ENCODE peak calls at places on chromosomes 16 and 17, in seven cellular contexts. One of them, this sample, is unnamed.

GRCh38 chr17:75738218-75738802 is 17.1 kb downstream of the ITGB4 start:
- DNase-seq in foreskin fibroblast: peak; percentile 28
- DNase-seq in midbrain: peak; percentile 22
- DNase-seq in cardiac fibroblast: peak; percentile 59
- DNase-seq in ovary: no peak
- DNase-seq in fibroblast of mammary gland: peak; percentile 37
- DNase-seq in stimulated activated CD8-positive, alpha-beta memory T cell treated with anti-CD3 and anti-CD28 coated beads, Interleukin-4, amount 100 ng/mL, for 4 hours: no peak
- DNase-seq in this sample: peak; percentile 59

GRCh38 chr17:18262111-18262510 is 1.6 kb downstream of the MIEF2 start:
- DNase-seq in foreskin fibroblast: no peak
- DNase-seq in midbrain: no peak
- DNase-seq in cardiac fibroblast: no peak
- DNase-seq in ovary: no peak
- DNase-seq in fibroblast of mammary gland: no peak
- DNase-seq in stimulated activated CD8-positive, alpha-beta memory T cell treated with anti-CD3 and anti-CD28 coated beads, Interleukin-4, amount 100 ng/mL, for 4 hours: no peak
- DNase-seq in this sample: no peak

GRCh38 chr17:40646791-40647548 is 648 bp downstream of the SMARCE1 start:
- DNase-seq in foreskin fibroblast: no peak
- DNase-seq in midbrain: no peak
- DNase-seq in cardiac fibroblast: peak; percentile 17
- DNase-seq in ovary: no peak
- DNase-seq in fibroblast of mammary gland: peak; percentile 49
- DNase-seq in stimulated activated CD8-positive, alpha-beta memory T cell treated with anti-CD3 and anti-CD28 coated beads, Interleukin-4, amount 100 ng/mL, for 4 hours: no peak
- DNase-seq in this sample: no peak

GRCh38 chr17:62897706-62898105 is 68.3 kb upstream of the TANC2 start:
- DNase-seq in foreskin fibroblast: no peak
- DNase-seq in midbrain: no peak
- DNase-seq in cardiac fibroblast: peak; percentile 23
- DNase-seq in ovary: no peak
- DNase-seq in fibroblast of mammary gland: no peak
- DNase-seq in stimulated activated CD8-positive, alpha-beta memory T cell treated with anti-CD3 and anti-CD28 coated beads, Interleukin-4, amount 100 ng/mL, for 4 hours: no peak
- DNase-seq in this sample: no peak

GRCh38 chr17:60087882-60088669 is 9.4 kb upstream of the HEATR6 start:
- DNase-seq in foreskin fibroblast: no peak
- DNase-seq in midbrain: no peak
- DNase-seq in cardiac fibroblast: peak; percentile 82
- DNase-seq in ovary: no peak
- DNase-seq in fibroblast of mammary gland: peak; percentile 50
- DNase-seq in stimulated activated CD8-positive, alpha-beta memory T cell treated with anti-CD3 and anti-CD28 coated beads, Interleukin-4, amount 100 ng/mL, for 4 hours: no peak
- DNase-seq in this sample: no peak

GRCh38 chr16:29806641-29807425 is 504 bp downstream of the MAZ start:
- DNase-seq in foreskin fibroblast: no peak
- DNase-seq in midbrain: peak; percentile 25
- DNase-seq in cardiac fibroblast: peak; percentile 40
- DNase-seq in ovary: peak; percentile 78
- DNase-seq in fibroblast of mammary gland: peak; percentile 46
- DNase-seq in stimulated activated CD8-positive, alpha-beta memory T cell treated with anti-CD3 and anti-CD28 coated beads, Interleukin-4, amount 100 ng/mL, for 4 hours: no peak
- DNase-seq in this sample: no peak

GRCh38 chr17:58333396-58334207 is 5.0 kb upstream of the TSPOAP1 start:
- DNase-seq in foreskin fibroblast: no peak
- DNase-seq in midbrain: no peak
- DNase-seq in cardiac fibroblast: no peak
- DNase-seq in ovary: no peak
- DNase-seq in fibroblast of mammary gland: no peak
- DNase-seq in stimulated activated CD8-positive, alpha-beta memory T cell treated with anti-CD3 and anti-CD28 coated beads, Interleukin-4, amount 100 ng/mL, for 4 hours: no peak
- DNase-seq in this sample: no peak

GRCh38 chr16:55136356-55136755 is 187.6 kb upstream of the IRX6 start:
- DNase-seq in foreskin fibroblast: peak; percentile 23
- DNase-seq in midbrain: no peak
- DNase-seq in cardiac fibroblast: no peak
- DNase-seq in ovary: no peak
- DNase-seq in fibroblast of mammary gland: no peak
- DNase-seq in stimulated activated CD8-positive, alpha-beta memory T cell treated with anti-CD3 and anti-CD28 coated beads, Interleukin-4, amount 100 ng/mL, for 4 hours: no peak
- DNase-seq in this sample: no peak

GRCh38 chr17:35214631-35215273 is 20.6 kb upstream of the SLC35G3 start:
- DNase-seq in foreskin fibroblast: no peak
- DNase-seq in midbrain: no peak
- DNase-seq in cardiac fibroblast: no peak
- DNase-seq in ovary: no peak
- DNase-seq in fibroblast of mammary gland: no peak
- DNase-seq in stimulated activated CD8-positive, alpha-beta memory T cell treated with anti-CD3 and anti-CD28 coated beads, Interleukin-4, amount 100 ng/mL, for 4 hours: no peak
- DNase-seq in this sample: no peak

GRCh38 chr17:4998666-4999428 is 1.1 kb downstream of the KIF1C start:
- DNase-seq in foreskin fibroblast: no peak
- DNase-seq in midbrain: no peak
- DNase-seq in cardiac fibroblast: no peak
- DNase-seq in ovary: peak; percentile 49
- DNase-seq in fibroblast of mammary gland: no peak
- DNase-seq in stimulated activated CD8-positive, alpha-beta memory T cell treated with anti-CD3 and anti-CD28 coated beads, Interleukin-4, amount 100 ng/mL, for 4 hours: no peak
- DNase-seq in this sample: no peak

GRCh38 chr17:29595107-29595942 is 2.4 kb downstream of the ANKRD13B start:
- DNase-seq in foreskin fibroblast: no peak
- DNase-seq in midbrain: no peak
- DNase-seq in cardiac fibroblast: no peak
- DNase-seq in ovary: no peak
- DNase-seq in fibroblast of mammary gland: no peak
- DNase-seq in stimulated activated CD8-positive, alpha-beta memory T cell treated with anti-CD3 and anti-CD28 coated beads, Interleukin-4, amount 100 ng/mL, for 4 hours: no peak
- DNase-seq in this sample: peak; percentile 2

GRCh38 chr17:48406936-48407567 is 23.0 kb downstream of the SKAP1 start:
- DNase-seq in foreskin fibroblast: no peak
- DNase-seq in midbrain: no peak
- DNase-seq in cardiac fibroblast: peak; percentile 10
- DNase-seq in ovary: no peak
- DNase-seq in fibroblast of mammary gland: no peak
- DNase-seq in stimulated activated CD8-positive, alpha-beta memory T cell treated with anti-CD3 and anti-CD28 coated beads, Interleukin-4, amount 100 ng/mL, for 4 hours: no peak
- DNase-seq in this sample: no peak

GRCh38 chr17:72104863-72105234 is 16.0 kb upstream of the SOX9 start:
- DNase-seq in foreskin fibroblast: no peak
- DNase-seq in midbrain: no peak
- DNase-seq in cardiac fibroblast: no peak
- DNase-seq in ovary: no peak
- DNase-seq in fibroblast of mammary gland: no peak
- DNase-seq in stimulated activated CD8-positive, alpha-beta memory T cell treated with anti-CD3 and anti-CD28 coated beads, Interleukin-4, amount 100 ng/mL, for 4 hours: no peak
- DNase-seq in this sample: no peak

GRCh38 chr17:9217151-9218067 is 196.1 kb downstream of the NTN1 start:
- DNase-seq in foreskin fibroblast: peak; percentile 46
- DNase-seq in midbrain: no peak
- DNase-seq in cardiac fibroblast: peak; percentile 84
- DNase-seq in ovary: no peak
- DNase-seq in fibroblast of mammary gland: peak; percentile 90
- DNase-seq in stimulated activated CD8-positive, alpha-beta memory T cell treated with anti-CD3 and anti-CD28 coated beads, Interleukin-4, amount 100 ng/mL, for 4 hours: no peak
- DNase-seq in this sample: no peak

GRCh38 chr17:6623941-6624340 is 16.6 kb downstream of the KIAA0753 start:
- DNase-seq in foreskin fibroblast: no peak
- DNase-seq in midbrain: no peak
- DNase-seq in cardiac fibroblast: peak; percentile 46
- DNase-seq in ovary: no peak
- DNase-seq in fibroblast of mammary gland: no peak
- DNase-seq in stimulated activated CD8-positive, alpha-beta memory T cell treated with anti-CD3 and anti-CD28 coated beads, Interleukin-4, amount 100 ng/mL, for 4 hours: no peak
- DNase-seq in this sample: no peak

GRCh38 chr17:64154321-64155089 is 24.6 kb upstream of the ERN1 start:
- DNase-seq in foreskin fibroblast: no peak
- DNase-seq in midbrain: peak; percentile 41
- DNase-seq in cardiac fibroblast: no peak
- DNase-seq in ovary: no peak
- DNase-seq in fibroblast of mammary gland: no peak
- DNase-seq in stimulated activated CD8-positive, alpha-beta memory T cell treated with anti-CD3 and anti-CD28 coated beads, Interleukin-4, amount 100 ng/mL, for 4 hours: no peak
- DNase-seq in this sample: peak; percentile 64

GRCh38 chr16:68644303-68644702 is 807 bp upstream of the CDH3 start:
- DNase-seq in foreskin fibroblast: no peak
- DNase-seq in midbrain: no peak
- DNase-seq in cardiac fibroblast: no peak
- DNase-seq in ovary: peak; percentile 54
- DNase-seq in fibroblast of mammary gland: no peak
- DNase-seq in stimulated activated CD8-positive, alpha-beta memory T cell treated with anti-CD3 and anti-CD28 coated beads, Interleukin-4, amount 100 ng/mL, for 4 hours: no peak
- DNase-seq in this sample: no peak

GRCh38 chr16:53154513-53154912 is 99.7 kb downstream of the CHD9 start:
- DNase-seq in foreskin fibroblast: no peak
- DNase-seq in midbrain: no peak
- DNase-seq in cardiac fibroblast: no peak
- DNase-seq in ovary: no peak
- DNase-seq in fibroblast of mammary gland: no peak
- DNase-seq in stimulated activated CD8-positive, alpha-beta memory T cell treated with anti-CD3 and anti-CD28 coated beads, Interleukin-4, amount 100 ng/mL, for 4 hours: no peak
- DNase-seq in this sample: no peak

GRCh38 chr17:65888649-65889048 is 303.3 kb downstream of the CEP112 start:
- DNase-seq in foreskin fibroblast: no peak
- DNase-seq in midbrain: no peak
- DNase-seq in cardiac fibroblast: peak; percentile 29
- DNase-seq in ovary: no peak
- DNase-seq in fibroblast of mammary gland: peak; percentile 20
- DNase-seq in stimulated activated CD8-positive, alpha-beta memory T cell treated with anti-CD3 and anti-CD28 coated beads, Interleukin-4, amount 100 ng/mL, for 4 hours: no peak
- DNase-seq in this sample: no peak

GRCh38 chr17:63740464-63741181 is 976 bp downstream of the STRADA start:
- DNase-seq in foreskin fibroblast: no peak
- DNase-seq in midbrain: no peak
- DNase-seq in cardiac fibroblast: peak; percentile 14
- DNase-seq in ovary: no peak
- DNase-seq in fibroblast of mammary gland: peak; percentile 14
- DNase-seq in stimulated activated CD8-positive, alpha-beta memory T cell treated with anti-CD3 and anti-CD28 coated beads, Interleukin-4, amount 100 ng/mL, for 4 hours: no peak
- DNase-seq in this sample: peak; percentile 16

GRCh38 chr16:85564277-85565051 is 48.7 kb upstream of the GSE1 start:
- DNase-seq in foreskin fibroblast: no peak
- DNase-seq in midbrain: no peak
- DNase-seq in cardiac fibroblast: no peak
- DNase-seq in ovary: no peak
- DNase-seq in fibroblast of mammary gland: no peak
- DNase-seq in stimulated activated CD8-positive, alpha-beta memory T cell treated with anti-CD3 and anti-CD28 coated beads, Interleukin-4, amount 100 ng/mL, for 4 hours: no peak
- DNase-seq in this sample: no peak

GRCh38 chr17:8532021-8532420 is 96.3 kb downstream of the NDEL1 start:
- DNase-seq in foreskin fibroblast: peak; percentile 33
- DNase-seq in midbrain: no peak
- DNase-seq in cardiac fibroblast: peak; percentile 29
- DNase-seq in ovary: no peak
- DNase-seq in fibroblast of mammary gland: no peak
- DNase-seq in stimulated activated CD8-positive, alpha-beta memory T cell treated with anti-CD3 and anti-CD28 coated beads, Interleukin-4, amount 100 ng/mL, for 4 hours: no peak
- DNase-seq in this sample: no peak

GRCh38 chr17:32111141-32111771 is 31.0 kb upstream of the RHOT1 start:
- DNase-seq in foreskin fibroblast: peak; percentile 38
- DNase-seq in midbrain: peak; percentile 20
- DNase-seq in cardiac fibroblast: peak; percentile 69
- DNase-seq in ovary: peak; percentile 81
- DNase-seq in fibroblast of mammary gland: peak; percentile 57
- DNase-seq in stimulated activated CD8-positive, alpha-beta memory T cell treated with anti-CD3 and anti-CD28 coated beads, Interleukin-4, amount 100 ng/mL, for 4 hours: no peak
- DNase-seq in this sample: peak; percentile 41